ENCODE peak calls at places on chromosomes 1 and 21, in five cellular contexts. One of them, this sample, is unnamed. For H3K4me1, the result is how much of the 10 kb centered on the place peaks cover.

GRCh38 chr1:179077396-179077795 is 4.5 kb upstream of the TOR3A start:
- DNase-seq in heart left ventricle: no peak
- DNase-seq in ovary: no peak
- DNase-seq in tibial nerve: no peak
- DNase-seq in breast epithelium: no peak
- DNase-seq in this sample: no peak

GRCh38 chr1:81681570-81681969 is 119.2 kb upstream of the ADGRL2 start:
- DNase-seq in heart left ventricle: no peak
- DNase-seq in ovary: no peak
- DNase-seq in tibial nerve: no peak
- DNase-seq in breast epithelium: no peak
- DNase-seq in this sample: no peak

GRCh38 chr21:43723648-43724047 is 4.7 kb downstream of the PDXK start:
- DNase-seq in heart left ventricle: no peak
- DNase-seq in ovary: no peak
- DNase-seq in tibial nerve: no peak
- DNase-seq in breast epithelium: no peak
- DNase-seq in this sample: no peak

GRCh38 chr1:204472660-204473059 is 21.9 kb downstream of the PIK3C2B start:
- DNase-seq in heart left ventricle: no peak
- DNase-seq in ovary: no peak
- DNase-seq in tibial nerve: no peak
- DNase-seq in breast epithelium: no peak
- DNase-seq in this sample: no peak

GRCh38 chr1:65958561-65959350 is 166.1 kb downstream of the PDE4B start:
- DNase-seq in heart left ventricle: no peak
- DNase-seq in ovary: no peak
- DNase-seq in tibial nerve: no peak
- DNase-seq in breast epithelium: no peak
- DNase-seq in this sample: no peak

GRCh38 chr1:151196292-151196800 is 2.0 kb upstream of the PIP5K1A start:
- DNase-seq in heart left ventricle: peak
- DNase-seq in ovary: peak
- DNase-seq in tibial nerve: peak
- DNase-seq in breast epithelium: no peak
- DNase-seq in this sample: peak

GRCh38 chr1:51560034-51560433 is 41.0 kb upstream of the EPS15 start:
- DNase-seq in heart left ventricle: no peak
- DNase-seq in ovary: no peak
- DNase-seq in tibial nerve: no peak
- DNase-seq in breast epithelium: no peak
- DNase-seq in this sample: no peak

GRCh38 chr1:88892146-88892877 is 945 bp upstream of the GTF2B start:
- DNase-seq in heart left ventricle: no peak
- DNase-seq in ovary: no peak
- DNase-seq in tibial nerve: no peak
- DNase-seq in breast epithelium: no peak
- DNase-seq in this sample: no peak

GRCh38 chr1:153568367-153569099 is 2.9 kb upstream of the S100A2 start:
- DNase-seq in heart left ventricle: peak
- DNase-seq in ovary: peak
- DNase-seq in tibial nerve: peak
- DNase-seq in breast epithelium: peak
- DNase-seq in this sample: peak

GRCh38 chr1:114145504-114146160 is 8.0 kb downstream of the SYT6 start:
- DNase-seq in heart left ventricle: no peak
- DNase-seq in ovary: no peak
- DNase-seq in tibial nerve: no peak
- DNase-seq in breast epithelium: no peak
- DNase-seq in this sample: no peak

GRCh38 chr1:35708179-35708891 is 10.3 kb downstream of the C1orf216 start:
- DNase-seq in heart left ventricle: no peak
- DNase-seq in ovary: no peak
- DNase-seq in tibial nerve: no peak
- DNase-seq in breast epithelium: no peak
- DNase-seq in this sample: no peak

GRCh38 chr1:65435987-65436386 is 15.5 kb downstream of the LEPR start:
- DNase-seq in heart left ventricle: no peak
- DNase-seq in ovary: no peak
- DNase-seq in tibial nerve: no peak
- DNase-seq in breast epithelium: no peak
- DNase-seq in this sample: no peak

GRCh38 chr1:64036549-64036948 is 166.9 kb upstream of the UBE2U start:
- DNase-seq in heart left ventricle: no peak
- DNase-seq in ovary: no peak
- DNase-seq in tibial nerve: no peak
- DNase-seq in breast epithelium: no peak
- DNase-seq in this sample: no peak

GRCh38 chr1:173191011-173191410 is 16.1 kb downstream of the TNFSF4 start:
- DNase-seq in heart left ventricle: no peak
- DNase-seq in ovary: no peak
- DNase-seq in tibial nerve: no peak
- DNase-seq in breast epithelium: no peak
- DNase-seq in this sample: no peak

GRCh38 chr1:240350910-240351331 is 259.2 kb downstream of the FMN2 start:
- DNase-seq in heart left ventricle: no peak
- DNase-seq in ovary: no peak
- DNase-seq in tibial nerve: no peak
- DNase-seq in breast epithelium: no peak
- DNase-seq in this sample: no peak

GRCh38 chr1:215273838-215274516 is 191.4 kb downstream of the KCNK2 start:
- DNase-seq in heart left ventricle: no peak
- DNase-seq in ovary: no peak
- DNase-seq in tibial nerve: no peak
- DNase-seq in breast epithelium: no peak
- DNase-seq in this sample: no peak

GRCh38 chr1:115782571-115783281 is 14.2 kb upstream of the CASQ2 start:
- DNase-seq in heart left ventricle: no peak
- DNase-seq in ovary: no peak
- DNase-seq in tibial nerve: no peak
- DNase-seq in breast epithelium: no peak
- DNase-seq in this sample: no peak

GRCh38 chr1:39255212-39255611 is 50.7 kb downstream of the MACF1 start:
- DNase-seq in heart left ventricle: no peak
- DNase-seq in ovary: no peak
- DNase-seq in tibial nerve: no peak
- DNase-seq in breast epithelium: no peak
- DNase-seq in this sample: no peak

GRCh38 chr1:84959294-84959693 is 37.6 kb downstream of the MCOLN2 start:
- DNase-seq in heart left ventricle: no peak
- DNase-seq in ovary: no peak
- DNase-seq in tibial nerve: no peak
- DNase-seq in breast epithelium: no peak
- DNase-seq in this sample: no peak

GRCh38 chr1:46152021-46152420 is 19.6 kb upstream of the PIK3R3 start:
- DNase-seq in heart left ventricle: no peak
- DNase-seq in ovary: no peak
- DNase-seq in tibial nerve: no peak
- DNase-seq in breast epithelium: no peak
- DNase-seq in this sample: no peak

GRCh38 chr1:67785847-67786753 is 47.2 kb downstream of the GNG12 start:
- DNase-seq in heart left ventricle: no peak
- DNase-seq in ovary: no peak
- DNase-seq in tibial nerve: no peak
- DNase-seq in breast epithelium: no peak
- DNase-seq in this sample: no peak

GRCh38 chr1:67788907-67789306 is 44.4 kb downstream of the GNG12 start:
- DNase-seq in heart left ventricle: no peak
- DNase-seq in ovary: no peak
- DNase-seq in tibial nerve: no peak
- DNase-seq in breast epithelium: no peak
- DNase-seq in this sample: no peak

GRCh38 chr1:67787746-67788145 is 45.5 kb downstream of the GNG12 start:
- DNase-seq in heart left ventricle: no peak
- DNase-seq in ovary: no peak
- DNase-seq in tibial nerve: no peak
- DNase-seq in breast epithelium: no peak
- DNase-seq in this sample: no peak

GRCh38 chr1:67789551-67789950 is 43.7 kb downstream of the GNG12 start:
- DNase-seq in heart left ventricle: no peak
- DNase-seq in ovary: no peak
- DNase-seq in tibial nerve: no peak
- DNase-seq in breast epithelium: no peak
- DNase-seq in this sample: no peak

DNA sequence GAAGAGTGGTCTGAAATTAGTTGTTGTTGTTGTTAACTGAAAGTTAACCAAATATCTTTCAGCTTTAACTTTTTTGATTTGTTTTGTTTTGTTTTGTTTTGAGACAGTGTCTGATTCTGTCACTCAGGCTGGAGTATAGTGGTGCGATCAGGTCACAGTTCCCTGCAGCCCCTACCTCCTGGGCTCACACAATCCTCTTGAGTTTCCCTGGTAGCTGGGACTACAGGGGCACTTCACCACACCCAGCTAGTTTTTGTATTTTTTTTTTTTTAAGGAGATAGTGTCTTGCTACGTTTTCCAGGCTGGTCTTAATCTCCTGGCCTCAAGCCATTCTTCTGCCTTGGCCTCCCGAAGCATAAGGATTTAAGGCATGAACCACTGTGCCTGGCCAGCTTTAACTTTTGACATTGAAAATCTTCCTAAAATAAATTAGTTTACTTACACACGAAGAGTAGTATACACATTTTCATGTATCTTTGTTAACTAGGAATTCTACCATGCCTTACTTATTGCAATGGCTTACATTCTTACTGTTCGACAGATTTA is 44.9 kb downstream of the GNG12 start:
- DNase-seq in heart left ventricle: no peak
- DNase-seq in ovary: no peak
- DNase-seq in tibial nerve: no peak
- DNase-seq in breast epithelium: no peak
- DNase-seq in this sample: no peak
- H3K4me1 ChIP-seq in heart left ventricle: under half
- H3K4me1 ChIP-seq in ovary: under half
- H3K4me1 ChIP-seq in tibial nerve: under half
- H3K4me1 ChIP-seq in breast epithelium: under half
- H3K4me1 ChIP-seq in this sample: under half

GRCh38 chr1:67211589-67212563 is 45.6 kb downstream of the IL23R start:
- DNase-seq in heart left ventricle: no peak
- DNase-seq in ovary: no peak
- DNase-seq in tibial nerve: no peak
- DNase-seq in breast epithelium: no peak
- DNase-seq in this sample: no peak

GRCh38 chr1:67213948-67214347 is 47.7 kb downstream of the IL23R start:
- DNase-seq in heart left ventricle: no peak
- DNase-seq in ovary: no peak
- DNase-seq in tibial nerve: no peak
- DNase-seq in breast epithelium: no peak
- DNase-seq in this sample: no peak

GRCh38 chr1:67213164-67213563 is 46.9 kb downstream of the IL23R start:
- DNase-seq in heart left ventricle: no peak
- DNase-seq in ovary: no peak
- DNase-seq in tibial nerve: no peak
- DNase-seq in breast epithelium: no peak
- DNase-seq in this sample: no peak

GRCh38 chr1:67204298-67204697 is 38.0 kb downstream of the IL23R start:
- DNase-seq in heart left ventricle: no peak
- DNase-seq in ovary: no peak
- DNase-seq in tibial nerve: no peak
- DNase-seq in breast epithelium: no peak
- DNase-seq in this sample: no peak

GRCh38 chr1:67208217-67208616 is 42.0 kb downstream of the IL23R start:
- DNase-seq in heart left ventricle: no peak
- DNase-seq in ovary: no peak
- DNase-seq in tibial nerve: no peak
- DNase-seq in breast epithelium: no peak
- DNase-seq in this sample: no peak
- TF ChIP-seq POLR2A in heart left ventricle: no peak
- TF ChIP-seq POLR2A in ovary: no peak
- TF ChIP-seq POLR2A in tibial nerve: no peak
- TF ChIP-seq POLR2A in breast epithelium: no peak
- TF ChIP-seq POLR2A in this sample: no peak

GRCh38 chr1:201460783-201461182 is 8.2 kb downstream of the PHLDA3 start:
- DNase-seq in heart left ventricle: no peak
- DNase-seq in ovary: no peak
- DNase-seq in tibial nerve: no peak
- DNase-seq in breast epithelium: no peak
- DNase-seq in this sample: no peak
- H3K27ac ChIP-seq in heart left ventricle: peak
- H3K27ac ChIP-seq in ovary: no peak
- H3K27ac ChIP-seq in tibial nerve: peak
- H3K27ac ChIP-seq in breast epithelium: peak
- H3K27ac ChIP-seq in this sample: peak

GRCh38 chr21:44956356-44957046 is 16.7 kb downstream of the SLX9 start:
- DNase-seq in heart left ventricle: peak
- DNase-seq in ovary: no peak
- DNase-seq in tibial nerve: no peak
- DNase-seq in breast epithelium: no peak
- DNase-seq in this sample: no peak
- H3K4me1 ChIP-seq in heart left ventricle: under half
- H3K4me1 ChIP-seq in ovary: under half
- H3K4me1 ChIP-seq in tibial nerve: under half
- H3K4me1 ChIP-seq in breast epithelium: under half
- H3K4me1 ChIP-seq in this sample: under half

GRCh38 chr1:12130466-12131130 is 36.2 kb upstream of the TNFRSF1B start:
- DNase-seq in heart left ventricle: no peak
- DNase-seq in ovary: no peak
- DNase-seq in tibial nerve: no peak
- DNase-seq in breast epithelium: no peak
- DNase-seq in this sample: no peak
- TF ChIP-seq POLR2A in heart left ventricle: no peak
- TF ChIP-seq POLR2A in ovary: no peak
- TF ChIP-seq POLR2A in tibial nerve: no peak
- TF ChIP-seq POLR2A in breast epithelium: no peak
- TF ChIP-seq POLR2A in this sample: no peak